ENCODE peak calls at places on chromosomes 16 and 17, in nine cellular contexts. E is pancreas; Z is endothelial cell of umbilical vein; G is tibial nerve; D is upper lobe of right lung; W is effector memory CD4-positive, alpha-beta T cell; A is H9; Y is body of pancreas; H is cardiac muscle cell. I is an unnamed sample.

GRCh38 chr17:50532452-50533024 is at the start of gene EPN3:
- DNase-seq in Z (no peak), A (peak; percentile 88), E (peak; percentile 85), H (peak; percentile 55), W (no peak), Y (peak; percentile 88), D (peak; percentile 85), G (no peak), I (no peak)

GRCh38 chr16:49487746-49488145 is 114.1 kb downstream of the C16orf78 start:
- DNase-seq in A (no peak), H (no peak), W (no peak), D (peak; percentile 33), E (no peak), Y (no peak), G (no peak), Z (no peak), I (peak; percentile 14)

GRCh38 chr17:47803751-47804150 is 17.8 kb downstream of the OSBPL7 start:
- DNase-seq in Z (no peak), E (no peak), A (no peak), H (no peak), G (no peak), Y (no peak), D (no peak), W (no peak), I (peak; percentile 2)

GRCh38 chr17:61689610-61690180 is 98.7 kb upstream of the NACA2 start:
- DNase-seq in Z (no peak), E (no peak), G (no peak), W (no peak), A (no peak), Y (no peak), D (no peak), H (no peak), I (no peak)

GRCh38 chr17:40557531-40558299 is 7.6 kb downstream of the CCR7 start:
- DNase-seq in W (no peak), Y (peak; percentile 11), A (no peak), H (no peak), Z (no peak), G (no peak), D (peak; percentile 58), E (peak; percentile 12), I (peak; percentile 78)

GRCh38 chr17:80800775-80801391 is 190.8 kb upstream of the CHMP6 start:
- DNase-seq in H (no peak), D (no peak), A (peak; percentile 32), Y (no peak), W (no peak), E (no peak), Z (no peak), G (no peak), I (no peak)

GRCh38 chr17:5019475-5019956 is 15.7 kb downstream of the SLC52A1 start:
- DNase-seq in H (no peak), E (no peak), G (no peak), D (no peak), Y (no peak), Z (no peak), W (no peak), A (no peak), I (no peak)

GRCh38 chr16:69397821-69398521 is 12.2 kb upstream of the TERF2 start:
- DNase-seq in D (no peak), H (peak; percentile 73), G (no peak), W (no peak), E (peak; percentile 62), Z (peak; percentile 90), Y (peak; percentile 60), A (peak; percentile 75), I (no peak)

GRCh38 chr17:13642188-13642587 is 40.5 kb upstream of the HS3ST3A1 start:
- DNase-seq in H (peak; percentile 3), E (no peak), Z (no peak), W (no peak), G (no peak), A (no peak), Y (no peak), D (no peak), I (no peak)

GRCh38 chr17:13635951-13636350 is 34.2 kb upstream of the HS3ST3A1 start:
- DNase-seq in W (no peak), Z (no peak), A (no peak), G (no peak), Y (no peak), D (no peak), E (no peak), H (no peak), I (no peak)

GRCh38 chr17:13643196-13643595 is 41.5 kb upstream of the HS3ST3A1 start:
- DNase-seq in H (no peak), D (no peak), A (peak; percentile 35), W (no peak), Y (no peak), E (no peak), G (no peak), Z (no peak), I (no peak)

GRCh38 chr17:13638855-13639458 is 37.2 kb upstream of the HS3ST3A1 start:
- DNase-seq in H (no peak), E (peak; percentile 43), Z (no peak), D (no peak), G (no peak), W (no peak), A (peak; percentile 34), Y (peak; percentile 32), I (peak; percentile 50)

GRCh38 chr17:13640559-13640958 is 38.8 kb upstream of the HS3ST3A1 start:
- DNase-seq in H (no peak), D (no peak), W (no peak), G (no peak), E (no peak), Y (no peak), A (no peak), Z (no peak), I (no peak)
- H3K27ac ChIP-seq in H (no peak overlapping the region), D (no peak overlapping the region), W (no peak overlapping the region), G (no peak overlapping the region), E (no peak overlapping the region), Y (no peak overlapping the region), A (no peak overlapping the region), Z (no peak overlapping the region), I (no peak overlapping the region)

GRCh38 chr17:57636274-57636673 is 108.8 kb downstream of the CCDC182 start:
- DNase-seq in A (no peak), E (no peak), Z (no peak), D (no peak), Y (no peak), G (no peak), H (no peak), W (no peak), I (no peak)
- H3K4me1 ChIP-seq in A (no peaks in the 10 kb centered on the region), E (no peaks in the 10 kb centered on the region), Z (no peaks in the 10 kb centered on the region), D (no peaks in the 10 kb centered on the region), Y (no peaks in the 10 kb centered on the region), G (no peaks in the 10 kb centered on the region), H (no peaks in the 10 kb centered on the region), W (no peaks in the 10 kb centered on the region), I (no peaks in the 10 kb centered on the region)

GRCh38 chr17:36885761-36886365 is 51.4 kb upstream of the LHX1 start:
- DNase-seq in Z (no peak), W (no peak), H (no peak), Y (no peak), A (no peak), G (no peak), D (no peak), E (no peak), I (no peak)

GRCh38 chr17:36888236-36888957 is 48.9 kb upstream of the LHX1 start:
- DNase-seq in G (no peak), H (no peak), A (no peak), W (no peak), Z (no peak), D (no peak), E (no peak), Y (no peak), I (no peak)

GRCh38 chr17:36892112-36892838 is 45.0 kb upstream of the LHX1 start:
- DNase-seq in A (no peak), Z (no peak), D (no peak), E (no peak), H (no peak), W (no peak), Y (peak; percentile 15), G (no peak), I (no peak)

GRCh38 chr17:36889955-36890354 is 47.3 kb upstream of the LHX1 start:
- DNase-seq in H (no peak), Z (no peak), A (no peak), E (no peak), G (no peak), W (no peak), D (no peak), Y (no peak), I (no peak)

DNA sequence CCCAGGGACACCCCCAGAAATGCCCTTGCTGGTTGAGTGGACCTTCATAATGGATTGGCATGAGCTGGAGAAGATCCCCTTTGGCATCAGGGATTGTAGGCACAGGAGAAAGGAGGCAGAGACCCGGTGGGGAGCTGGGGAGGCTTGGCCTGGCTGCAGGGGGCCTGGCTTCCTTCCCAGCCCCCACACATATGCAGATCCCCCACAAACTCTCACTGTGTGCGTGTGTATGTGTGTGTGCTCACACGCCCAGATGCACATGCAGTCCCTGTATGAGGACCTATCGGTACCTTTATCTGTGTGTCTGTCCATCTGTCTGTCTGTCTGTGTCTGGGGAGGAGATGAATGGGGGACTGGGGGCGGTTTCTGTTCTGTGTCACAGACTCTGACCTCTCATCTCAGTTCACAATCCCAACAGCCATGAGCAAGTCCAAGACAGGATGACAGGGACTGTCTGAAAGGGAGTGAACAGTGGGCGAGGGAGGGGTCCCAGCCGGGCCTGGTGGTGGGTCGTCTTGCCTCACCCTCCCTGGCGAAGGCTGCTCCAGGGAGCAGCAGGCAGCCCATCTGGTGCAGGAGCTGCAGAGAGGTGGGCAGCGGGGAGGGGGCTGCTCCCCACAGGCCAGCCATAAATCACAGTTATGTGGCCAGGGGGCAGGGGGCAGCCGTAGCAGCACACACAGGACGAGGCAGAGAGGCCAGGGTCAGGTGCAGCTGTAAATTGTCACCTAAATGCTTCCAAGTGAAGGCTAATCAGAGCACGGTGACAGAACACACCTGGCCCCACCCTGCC is 46.7 kb upstream of the LHX1 start:
- DNase-seq in G (no peak), E (no peak), A (no peak), D (no peak), Y (no peak), W (no peak), Z (no peak), H (no peak), I (no peak)
- H3K27ac ChIP-seq in G (no peak overlapping the region), E (no peak overlapping the region), A (no peak overlapping the region), D (no peak overlapping the region), Y (no peak overlapping the region), W (no peak overlapping the region), Z (no peak overlapping the region), H (no peak overlapping the region), I (no peak overlapping the region)

GRCh38 chr17:17739388-17740066 is 58.3 kb downstream of the RAI1 start:
- DNase-seq in G (no peak), A (no peak), W (no peak), Z (peak; percentile 40), Y (peak; percentile 75), E (no peak), D (no peak), H (no peak), I (peak; percentile 75)

GRCh38 chr17:17738901-17739300 is 57.6 kb downstream of the RAI1 start:
- DNase-seq in E (no peak), W (no peak), A (no peak), Z (peak; percentile 27), H (no peak), Y (peak; percentile 50), D (no peak), G (no peak), I (no peak)

GRCh38 chr17:17732892-17733670 is 51.8 kb downstream of the RAI1 start:
- DNase-seq in Z (no peak), A (no peak), D (no peak), W (no peak), Y (peak; percentile 70), H (no peak), G (no peak), E (no peak), I (no peak)

GRCh38 chr17:17737938-17738894 is 57.0 kb downstream of the RAI1 start:
- DNase-seq in G (no peak), D (peak; percentile 72), Y (peak; percentile 67), Z (no peak), W (no peak), E (no peak), H (peak; percentile 75), A (peak; percentile 76), I (no peak)

GRCh38 chr17:17736205-17737183 is 55.2 kb downstream of the RAI1 start:
- DNase-seq in G (no peak), D (no peak), A (no peak), W (no peak), E (no peak), H (no peak), Z (no peak), Y (no peak), I (no peak)
- H3K4me1 ChIP-seq in G (peaks cover 44% of the 10 kb centered on the region), D (peaks cover 35% of the 10 kb centered on the region), A (peaks cover 2% of the 10 kb centered on the region), W (no peaks in the 10 kb centered on the region), E (peaks cover 12% of the 10 kb centered on the region), H (peaks cover 31% of the 10 kb centered on the region), Z (peaks cover 20% of the 10 kb centered on the region), Y (peaks cover 38% of the 10 kb centered on the region), I (no peaks in the 10 kb centered on the region)